ENCODE peak calls at places on chromosomes 3 and 15, in ten cellular contexts. A is fibroblast of pulmonary artery; E is CD8-positive, alpha-beta T cell; F is foreskin fibroblast; V is epithelial cell of esophagus; T is brain microvascular endothelial cell; Y is omental fat pad; G is ascending aorta; Q is breast epithelium; I is lung. K is an unnamed sample.
A peak's percentile ranks its signal among the peaks of the same experiment; 100 is the strongest.

GRCh38 chr3:81980566-81981494 is 219.4 kb upstream of the GBE1 start:
- DNase-seq in A (no peak), E (no peak), F (no peak), V (peak; percentile 77), T (no peak), Y (no peak), G (no peak), Q (no peak), I (no peak), K (no peak)

GRCh38 chr3:161372321-161373260 is 1.3 kb upstream of the SPTSSB start:
- DNase-seq in A (no peak), E (no peak), F (peak; percentile 69), V (peak; percentile 36), T (no peak), Y (no peak), G (no peak), Q (no peak), I (no peak), K (no peak)

GRCh38 chr3:158725348-158725966 is 6.8 kb downstream of the RARRES1 start:
- DNase-seq in A (peak; percentile 93), E (no peak), F (peak; percentile 97), V (peak; percentile 77), T (peak; percentile 99), Y (no peak), G (no peak), Q (peak; percentile 41), I (peak; percentile 47), K (peak; percentile 97)

GRCh38 chr3:159855599-159856495 is 132.8 kb upstream of the IL12A start:
- DNase-seq in A (no peak), E (no peak), F (peak; percentile 74), V (no peak), T (no peak), Y (no peak), G (no peak), Q (no peak), I (no peak), K (peak; percentile 26)

GRCh38 chr3:172698650-172699049 is 12.2 kb downstream of the NCEH1 start:
- DNase-seq in A (no peak), E (no peak), F (no peak), V (no peak), T (no peak), Y (no peak), G (no peak), Q (no peak), I (no peak), K (no peak)

GRCh38 chr3:172711457-172711800 is 562 bp upstream of the NCEH1 start:
- DNase-seq in A (no peak), E (no peak), F (no peak), V (no peak), T (no peak), Y (no peak), G (no peak), Q (no peak), I (no peak), K (no peak)

GRCh38 chr15:39102431-39102830 is 478.4 kb upstream of the THBS1 start:
- DNase-seq in A (no peak), E (no peak), F (peak; percentile 29), V (no peak), T (no peak), Y (no peak), G (no peak), Q (no peak), I (no peak), K (peak; percentile 66)

GRCh38 chr3:38020342-38020726 is 9.1 kb downstream of the PLCD1 start:
- DNase-seq in A (no peak), E (no peak), F (no peak), V (no peak), T (no peak), Y (no peak), G (no peak), Q (no peak), I (no peak), K (no peak)

GRCh38 chr3:132399054-132399929 is 18.0 kb upstream of the DNAJC13 start:
- DNase-seq in A (peak; percentile 85), E (no peak), F (peak; percentile 83), V (peak; percentile 70), T (peak; percentile 56), Y (no peak), G (no peak), Q (no peak), I (no peak), K (peak; percentile 60)

GRCh38 chr15:72182673-72183072 is 14.9 kb downstream of the GRAMD2A start:
- DNase-seq in A (no peak), E (no peak), F (peak; percentile 52), V (peak; percentile 65), T (no peak), Y (no peak), G (no peak), Q (peak; percentile 82), I (no peak), K (no peak)

GRCh38 chr3:110940074-110940473 is 131.5 kb upstream of the NECTIN3 start:
- DNase-seq in A (no peak), E (no peak), F (peak; percentile 6), V (no peak), T (no peak), Y (no peak), G (no peak), Q (no peak), I (no peak), K (no peak)

GRCh38 chr15:31131853-31132375 is 30.4 kb upstream of the TRPM1 start:
- DNase-seq in A (no peak), E (no peak), F (no peak), V (no peak), T (no peak), Y (no peak), G (no peak), Q (no peak), I (no peak), K (no peak)

GRCh38 chr3:133832802-133833144 is 27.2 kb downstream of the SRPRB start:
- DNase-seq in A (no peak), E (no peak), F (no peak), V (no peak), T (no peak), Y (no peak), G (no peak), Q (no peak), I (no peak), K (no peak)

GRCh38 chr3:13828501-13828900 is 51.4 kb downstream of the WNT7A start:
- DNase-seq in A (no peak), E (no peak), F (no peak), V (no peak), T (no peak), Y (no peak), G (no peak), Q (no peak), I (no peak), K (no peak)

GRCh38 chr15:92091155-92091734 is 237.7 kb downstream of the SLCO3A1 start:
- DNase-seq in A (peak; percentile 41), E (no peak), F (peak; percentile 26), V (peak; percentile 68), T (peak; percentile 21), Y (no peak), G (no peak), Q (no peak), I (no peak), K (no peak)

GRCh38 chr3:6492306-6492705 is 368.6 kb upstream of the GRM7 start:
- DNase-seq in A (no peak), E (no peak), F (no peak), V (no peak), T (no peak), Y (no peak), G (no peak), Q (no peak), I (no peak), K (no peak)

GRCh38 chr15:25184356-25185155 is 229.8 kb downstream of the SNRPN start:
- DNase-seq in A (no peak), E (no peak), F (no peak), V (no peak), T (no peak), Y (peak; percentile 6), G (no peak), Q (no peak), I (no peak), K (no peak)

GRCh38 chr15:99017322-99017701 is 9.7 kb upstream of the PGPEP1L start:
- DNase-seq in A (no peak), E (no peak), F (no peak), V (no peak), T (no peak), Y (no peak), G (no peak), Q (no peak), I (no peak), K (no peak)

GRCh38 chr15:78889000-78889399 is 16.3 kb downstream of the MORF4L1 start:
- DNase-seq in A (no peak), E (no peak), F (no peak), V (no peak), T (no peak), Y (no peak), G (no peak), Q (no peak), I (no peak), K (no peak)

GRCh38 chr3:14481646-14482036 is 58.5 kb downstream of the GRIP2 start:
- DNase-seq in A (no peak), E (no peak), F (no peak), V (no peak), T (no peak), Y (no peak), G (no peak), Q (no peak), I (no peak), K (no peak)

GRCh38 chr3:59326246-59327024 is 276.6 kb upstream of the CFAP20DC start:
- DNase-seq in A (no peak), E (no peak), F (no peak), V (peak; percentile 89), T (no peak), Y (no peak), G (no peak), Q (no peak), I (no peak), K (no peak)

GRCh38 chr3:143737065-143737464 is 111.2 kb downstream of the SLC9A9 start:
- DNase-seq in A (no peak), E (no peak), F (peak; percentile 14), V (peak; percentile 53), T (no peak), Y (no peak), G (no peak), Q (no peak), I (no peak), K (no peak)
- TF ChIP-seq CTCF in A (no peak), E (no peak), F (no peak), V (no peak), T (no peak), Y (no peak), G (no peak), Q (no peak), I (no peak), K (no peak)

GRCh38 chr3:39383190-39383912 is at the start of gene SLC25A38:
- DNase-seq in A (peak; percentile 89), E (peak; percentile 58), F (peak; percentile 96), V (peak; percentile 90), T (peak; percentile 83), Y (peak; percentile 46), G (no peak), Q (peak; percentile 54), I (peak; percentile 84), K (peak; percentile 78)
- TF ChIP-seq CTCF in A (peak; percentile 36), E (peak; percentile 39), F (peak; percentile 12), V (peak; percentile 36), T (peak; percentile 46), Y (no peak), G (peak; percentile 17), Q (no peak), I (peak; percentile 9), K (peak; percentile 50)

GRCh38 chr3:127768346-127769008 is 53.8 kb downstream of the MGLL start:
- DNase-seq in A (peak; percentile 97), E (no peak), F (peak; percentile 96), V (peak; percentile 92), T (peak; percentile 91), Y (no peak), G (no peak), Q (no peak), I (no peak), K (peak; percentile 99)
- TF ChIP-seq CTCF in A (no peak), E (no peak), F (no peak), V (peak; percentile 10), T (peak; percentile 29), Y (no peak), G (no peak), Q (no peak), I (no peak), K (peak; percentile 12)

GRCh38 chr15:63531586-63531985 is 27.2 kb downstream of the USP3 start:
- DNase-seq in A (no peak), E (no peak), F (no peak), V (no peak), T (no peak), Y (no peak), G (no peak), Q (no peak), I (no peak), K (no peak)
- TF ChIP-seq CTCF in A (peak; percentile 26), E (no peak), F (no peak), V (peak; percentile 48), T (peak; percentile 59), Y (no peak), G (no peak), Q (no peak), I (no peak), K (peak; percentile 30)